ENCODE peak calls at places on chromosome 13, in nine cellular contexts. M, E, W, A, K, U, V, Z and P are unnamed samples.

GRCh38 chr13:49265822-49266221 is 18.1 kb downstream of the CDADC1 start:
- DNase-seq in W (no peak), E (no peak), A (no peak), K (no peak), M (peak; percentile 75), U (no peak), Z (no peak), V (no peak), P (no peak)

GRCh38 chr13:67137044-67137735 is 92.9 kb downstream of the PCDH9 start:
- DNase-seq in E (no peak), Z (no peak), W (no peak), M (peak; percentile 34), V (no peak), U (no peak), K (no peak), A (no peak), P (no peak)

GRCh38 chr13:19601749-19602725 is 31.4 kb upstream of the MPHOSPH8 start:
- DNase-seq in K (no peak), W (peak; percentile 42), M (peak; percentile 31), U (no peak), Z (peak; percentile 38), A (peak; percentile 37), V (no peak), E (no peak), P (no peak)

GRCh38 chr13:24192036-24192810 is 31.7 kb downstream of the SPATA13 start:
- DNase-seq in A (no peak), K (no peak), V (no peak), U (no peak), Z (no peak), M (no peak), W (no peak), E (no peak), P (no peak)

GRCh38 chr13:21458816-21459701 is at the start of gene ZDHHC20:
- DNase-seq in V (peak; percentile 88), K (peak; percentile 88), U (peak; percentile 94), E (peak; percentile 91), A (peak; percentile 93), W (peak; percentile 97), M (peak; percentile 57), Z (peak; percentile 92), P (peak; percentile 82)

GRCh38 chr13:60584976-60585375 is 188.0 kb downstream of the TDRD3 start:
- DNase-seq in K (no peak), U (no peak), Z (no peak), V (no peak), A (no peak), W (no peak), E (no peak), M (peak; percentile 35), P (no peak)

GRCh38 chr13:78607409-78608253 is 4.3 kb upstream of the POU4F1 start:
- DNase-seq in Z (no peak), U (no peak), M (no peak), W (no peak), V (no peak), E (no peak), A (no peak), K (no peak), P (no peak)

GRCh38 chr13:65966991-65967451 is 1263.1 kb downstream of the PCDH9 start:
- DNase-seq in A (no peak), K (no peak), V (no peak), E (no peak), Z (no peak), U (no peak), M (peak; percentile 5), W (no peak), P (no peak)

GRCh38 chr13:32955881-32956594 is 60.2 kb upstream of the KL start:
- DNase-seq in K (no peak), M (no peak), V (no peak), E (no peak), A (no peak), Z (no peak), U (no peak), W (no peak), P (no peak)

DNA sequence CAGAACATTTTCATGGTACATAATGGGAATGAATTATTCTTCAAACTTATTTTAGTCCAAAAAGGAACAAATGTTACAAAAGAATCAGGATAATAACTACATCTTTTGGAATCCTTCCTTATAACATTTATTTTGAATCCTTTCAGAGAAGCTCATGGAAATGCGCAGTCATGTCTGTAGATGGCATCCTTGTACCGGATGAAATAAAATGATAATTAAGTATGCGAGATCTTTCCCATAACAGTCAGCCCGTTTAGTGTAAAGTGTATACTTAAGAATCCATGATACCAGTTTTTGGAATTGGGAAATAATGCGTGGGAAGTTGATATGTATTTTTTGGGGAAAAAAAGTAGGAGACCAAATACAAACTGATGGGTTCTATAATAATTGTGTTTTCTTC is 418.8 kb downstream of the GPC5 start:
- DNase-seq in V (no peak), E (no peak), M (peak; percentile 9), K (no peak), Z (no peak), U (no peak), W (no peak), A (no peak), P (no peak)
- TF ChIP-seq CTCF in V (no peak), E (peak; percentile 14), M (peak; percentile 46), K (no peak), Z (peak; percentile 57), U (no peak), W (no peak), A (no peak), P (no peak)

GRCh38 chr13:114279146-114279545 is 2.3 kb upstream of the UPF3A start:
- DNase-seq in K (no peak), U (no peak), W (no peak), V (no peak), Z (no peak), M (no peak), E (no peak), A (no peak), P (no peak)
- H3K27ac ChIP-seq in K (no peak overlapping the region), U (no peak overlapping the region), W (no peak overlapping the region), V (no peak overlapping the region), Z (no peak overlapping the region), M (no peak overlapping the region), E (no peak overlapping the region), A (no peak overlapping the region), P (no peak overlapping the region)

GRCh38 chr13:97385854-97386253 is 48.1 kb upstream of the RAP2A start:
- DNase-seq in K (no peak), A (no peak), E (no peak), W (no peak), M (peak; percentile 27), Z (no peak), V (no peak), U (no peak), P (no peak)
- H3K4me1 ChIP-seq in K (no peaks in the 10 kb centered on the region), A (no peaks in the 10 kb centered on the region), E (no peaks in the 10 kb centered on the region), W (no peaks in the 10 kb centered on the region), M (no peaks in the 10 kb centered on the region), Z (peaks cover 32% of the 10 kb centered on the region), V (no peaks in the 10 kb centered on the region), U (no peaks in the 10 kb centered on the region), P (no peaks in the 10 kb centered on the region)

GRCh38 chr13:96992633-96993032 is 1.6 kb downstream of the OXGR1 start:
- DNase-seq in W (no peak), K (no peak), V (no peak), E (no peak), Z (no peak), M (no peak), A (no peak), U (no peak), P (no peak)
- TF ChIP-seq CTCF in W (no peak), K (no peak), V (no peak), E (no peak), Z (no peak), M (no peak), A (no peak), U (no peak), P (no peak)

GRCh38 chr13:40444241-40444640 is 222.2 kb downstream of the FOXO1 start:
- DNase-seq in E (no peak), V (no peak), W (no peak), Z (no peak), A (no peak), M (peak; percentile 60), K (no peak), U (no peak), P (no peak)

GRCh38 chr13:40439928-40440327 is 226.5 kb downstream of the FOXO1 start:
- DNase-seq in W (peak; percentile 51), Z (peak; percentile 30), A (no peak), M (no peak), E (peak; percentile 73), V (peak; percentile 39), U (no peak), K (no peak), P (no peak)

GRCh38 chr13:40440990-40441820 is 225.2 kb downstream of the FOXO1 start:
- DNase-seq in V (peak; percentile 78), K (peak; percentile 73), A (peak; percentile 88), U (peak; percentile 87), M (peak; percentile 29), Z (peak; percentile 82), W (peak; percentile 80), E (peak; percentile 96), P (peak; percentile 30)

GRCh38 chr13:40442826-40443225 is 223.6 kb downstream of the FOXO1 start:
- DNase-seq in A (no peak), W (no peak), M (peak; percentile 54), V (no peak), U (no peak), E (no peak), K (no peak), Z (no peak), P (no peak)

DNA sequence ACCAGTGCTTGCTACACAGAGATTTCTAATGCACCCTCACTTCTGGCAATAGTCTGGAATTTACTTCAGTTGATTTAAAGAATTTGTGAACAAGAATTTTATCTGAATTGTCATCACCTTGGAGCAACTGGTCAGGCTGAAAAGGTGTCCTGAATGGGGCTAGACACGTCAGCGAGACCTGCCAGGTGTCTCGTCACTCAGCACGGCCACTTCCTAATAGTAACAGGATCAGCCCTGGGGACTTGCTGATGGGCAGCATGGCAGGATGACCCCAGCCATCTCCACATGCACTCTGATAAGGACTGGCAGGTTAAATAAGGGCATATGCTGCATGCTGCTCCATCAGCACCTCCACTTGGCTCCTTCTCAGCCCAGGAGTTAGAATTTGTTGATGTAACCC is 224.2 kb downstream of the FOXO1 start:
- DNase-seq in E (no peak), Z (peak; percentile 54), V (no peak), U (no peak), M (no peak), A (no peak), W (no peak), K (no peak), P (no peak)
- H3K27ac ChIP-seq in E (no peak overlapping the region), Z (peak overlapping the region; percentile 81), V (no peak overlapping the region), U (no peak overlapping the region), M (no peak overlapping the region), A (no peak overlapping the region), W (no peak overlapping the region), K (no peak overlapping the region), P (no peak overlapping the region)

GRCh38 chr13:101059803-101060202 is 356.5 kb downstream of the NALCN start:
- DNase-seq in A (no peak), M (no peak), K (no peak), Z (no peak), E (no peak), V (no peak), W (no peak), U (no peak), P (no peak)
- H3K4me1 ChIP-seq in A (no peaks in the 10 kb centered on the region), M (no peaks in the 10 kb centered on the region), K (no peaks in the 10 kb centered on the region), Z (no peaks in the 10 kb centered on the region), E (no peaks in the 10 kb centered on the region), V (no peaks in the 10 kb centered on the region), W (no peaks in the 10 kb centered on the region), U (no peaks in the 10 kb centered on the region), P (no peaks in the 10 kb centered on the region)

GRCh38 chr13:53473397-53473796 is 444.8 kb downstream of the OLFM4 start:
- DNase-seq in E (no peak), K (no peak), Z (no peak), W (no peak), M (no peak), V (no peak), U (no peak), A (no peak), P (no peak)
- TF ChIP-seq CTCF in E (no peak), K (no peak), Z (no peak), W (no peak), M (no peak), V (no peak), U (no peak), A (no peak), P (no peak)